ENCODE peak calls at places on chromosomes 12 and 14, in nine cellular contexts. U is adipocyte; P is left cardiac atrium; Z is stimulated activated CD4-positive, alpha-beta T cell treated with anti-CD3 and anti-CD28 coated beads, TNF-alpha, amount 100 ng/mL, for 1 hour; S is heart right ventricle; N is activated CD8-positive, alpha-beta memory T cell treated with anti-CD3 and anti-CD28 coated beads for 4 hours; L is GM13977; D is HEK293T; H is RPMI8226. M is an unnamed sample.

GRCh38 chr12:16165506-16165905 is 112.0 kb downstream of the SLC15A5 start:
- DNase-seq in U (peak), P (peak), Z (no peak), S (peak), N (no peak), L (no peak), D (peak), H (peak), M (no peak)

GRCh38 chr12:74660442-74660841 is 122.8 kb downstream of the ATXN7L3B start:
- DNase-seq in U (no peak), P (no peak), Z (no peak), S (no peak), N (no peak), L (no peak), D (no peak), H (no peak), M (no peak)

GRCh38 chr12:15966426-15966825 is 55.3 kb downstream of the DERA start:
- DNase-seq in U (peak), P (no peak), Z (no peak), S (no peak), N (no peak), L (no peak), D (no peak), H (no peak), M (no peak)

GRCh38 chr14:38039526-38039925 is 168.2 kb upstream of the SSTR1 start:
- DNase-seq in U (peak), P (no peak), Z (no peak), S (no peak), N (no peak), L (no peak), D (no peak), H (no peak), M (no peak)

GRCh38 chr12:130281157-130281799 is 56.4 kb upstream of the PIWIL1 start:
- DNase-seq in U (no peak), P (peak), Z (peak), S (no peak), N (no peak), L (no peak), D (peak), H (peak), M (no peak)

GRCh38 chr12:43210437-43211197 is 341.4 kb downstream of the ADAMTS20 start:
- DNase-seq in U (peak), P (no peak), Z (no peak), S (peak), N (no peak), L (peak), D (no peak), H (no peak), M (no peak)

GRCh38 chr12:13347241-13348043 is 150.9 kb downstream of the EMP1 start:
- DNase-seq in U (peak), P (peak), Z (no peak), S (no peak), N (no peak), L (no peak), D (no peak), H (no peak), M (no peak)

GRCh38 chr14:61563162-61563511 is 132.2 kb upstream of the HIF1A start:
- DNase-seq in U (no peak), P (no peak), Z (no peak), S (no peak), N (no peak), L (no peak), D (no peak), H (no peak), M (no peak)

GRCh38 chr14:101589486-101590015 is 28.3 kb downstream of the DIO3 start:
- DNase-seq in U (no peak), P (no peak), Z (no peak), S (no peak), N (no peak), L (no peak), D (no peak), H (no peak), M (no peak)

GRCh38 chr12:5442251-5443006 is 10.5 kb downstream of the NTF3 start:
- DNase-seq in U (peak), P (no peak), Z (no peak), S (peak), N (no peak), L (no peak), D (peak), H (peak), M (no peak)

GRCh38 chr14:90604356-90604755 is 207.5 kb downstream of the CALM1 start:
- DNase-seq in U (no peak), P (no peak), Z (no peak), S (no peak), N (no peak), L (no peak), D (no peak), H (no peak), M (no peak)

GRCh38 chr12:93668919-93669418 is 8.2 kb upstream of the CRADD start:
- DNase-seq in U (no peak), P (no peak), Z (no peak), S (no peak), N (no peak), L (peak), D (no peak), H (no peak), M (no peak)

GRCh38 chr12:12721251-12721689 is 4.1 kb downstream of the CDKN1B start:
- DNase-seq in U (no peak), P (no peak), Z (no peak), S (no peak), N (no peak), L (no peak), D (no peak), H (peak), M (no peak)

GRCh38 chr12:49805409-49805808 is 22.8 kb downstream of the NCKAP5L start:
- DNase-seq in U (no peak), P (no peak), Z (no peak), S (no peak), N (no peak), L (no peak), D (no peak), H (no peak), M (no peak)

GRCh38 chr12:45276154-45276553 is 60.3 kb downstream of the ANO6 start:
- DNase-seq in U (peak), P (no peak), Z (no peak), S (no peak), N (no peak), L (no peak), D (no peak), H (no peak), M (no peak)

GRCh38 chr12:6871052-6871957 is 1.8 kb downstream of the SPSB2 start:
- DNase-seq in U (peak), P (peak), Z (no peak), S (no peak), N (no peak), L (peak), D (no peak), H (peak), M (no peak)

GRCh38 chr12:50050410-50051280 is 6.8 kb upstream of the ASIC1 start:
- DNase-seq in U (peak), P (peak), Z (no peak), S (peak), N (no peak), L (no peak), D (peak), H (no peak), M (peak)

GRCh38 chr12:56522486-56523193 is 1.0 kb downstream of the RBMS2 start:
- DNase-seq in U (peak), P (no peak), Z (no peak), S (no peak), N (no peak), L (no peak), D (no peak), H (no peak), M (no peak)

GRCh38 chr14:28785096-28785952 is 18.7 kb downstream of the FOXG1 start:
- DNase-seq in U (peak), P (no peak), Z (no peak), S (no peak), N (no peak), L (peak), D (no peak), H (no peak), M (no peak)

GRCh38 chr12:39723831-39724230 is 104.2 kb upstream of the ABCD2 start:
- DNase-seq in U (peak), P (peak), Z (no peak), S (no peak), N (no peak), L (no peak), D (no peak), H (no peak), M (no peak)

GRCh38 chr12:94498073-94498472 is 38.4 kb upstream of the CEP83 start:
- DNase-seq in U (no peak), P (no peak), Z (no peak), S (no peak), N (no peak), L (no peak), D (no peak), H (no peak), M (no peak)

GRCh38 chr12:26906024-26906423 is 31.8 kb downstream of the INTS13 start:
- DNase-seq in U (no peak), P (no peak), Z (no peak), S (no peak), N (no peak), L (no peak), D (no peak), H (no peak), M (no peak)

GRCh38 chr14:59582845-59583509 is 6.4 kb upstream of the CCDC175 start:
- DNase-seq in U (no peak), P (no peak), Z (no peak), S (no peak), N (no peak), L (no peak), D (no peak), H (no peak), M (no peak)

GRCh38 chr12:89373772-89374572 is 21.7 kb upstream of the DUSP6 start:
- DNase-seq in U (peak), P (no peak), Z (no peak), S (peak), N (no peak), L (no peak), D (no peak), H (no peak), M (no peak)

GRCh38 chr12:11705010-11705409 is 55.5 kb downstream of the ETV6 start:
- DNase-seq in U (peak), P (no peak), Z (no peak), S (no peak), N (no peak), L (no peak), D (no peak), H (no peak), M (no peak)

GRCh38 chr14:73709904-73710469 is 4.2 kb downstream of the PNMA1 start:
- DNase-seq in U (no peak), P (no peak), Z (no peak), S (no peak), N (no peak), L (no peak), D (no peak), H (no peak), M (no peak)